ENCODE peak calls at places on chromosomes 2 and 18, in seven cellular contexts. G is mesendoderm, R is IMR-90, U is trophoblast cell, J is H9, C is H1, X is mesenchymal stem cell. Q is an unnamed sample.
A peak's percentile ranks its signal among the peaks of the same experiment; 100 is the strongest.

GRCh38 chr18:33761363-33761762 is 183.3 kb downstream of the ASXL3 start:
- DNase-seq in G (no peak), R (peak; percentile 28), U (peak; percentile 24), J (no peak), C (no peak), X (peak; percentile 42), Q (no peak)

GRCh38 chr18:8933714-8934284 is 168.7 kb upstream of the NDUFV2 start:
- DNase-seq in G (no peak), R (peak; percentile 49), U (no peak), J (no peak), C (no peak), X (no peak), Q (no peak)

GRCh38 chr18:9885170-9886004 is at the start of gene TXNDC2:
- DNase-seq in G (no peak), R (peak; percentile 37), U (no peak), J (no peak), C (no peak), X (peak; percentile 14), Q (no peak)

GRCh38 chr2:199278099-199278498 is 179.6 kb downstream of the SATB2 start:
- DNase-seq in G (peak; percentile 33), R (peak; percentile 58), U (no peak), J (no peak), C (no peak), X (no peak), Q (no peak)

GRCh38 chr2:216877085-216877484 is 17.2 kb upstream of the TNP1 start:
- DNase-seq in G (no peak), R (no peak), U (no peak), J (no peak), C (no peak), X (no peak), Q (no peak)

GRCh38 chr18:69963196-69963595 is 15.5 kb upstream of the CD226 start:
- DNase-seq in G (no peak), R (no peak), U (no peak), J (no peak), C (no peak), X (no peak), Q (no peak)

GRCh38 chr2:121019756-121020155 is 265.2 kb downstream of the TFCP2L1 start:
- DNase-seq in G (no peak), R (no peak), U (no peak), J (no peak), C (no peak), X (no peak), Q (no peak)

GRCh38 chr2:240896871-240897692 is 1.1 kb upstream of the MAB21L4 start:
- DNase-seq in G (no peak), R (no peak), U (no peak), J (no peak), C (no peak), X (no peak), Q (no peak)

GRCh38 chr2:234467289-234467688 is 29.6 kb downstream of the ARL4C start:
- DNase-seq in G (no peak), R (peak; percentile 92), U (no peak), J (no peak), C (no peak), X (peak; percentile 52), Q (no peak)

GRCh38 chr2:163563336-163563735 is 172.5 kb downstream of the FIGN start:
- DNase-seq in G (no peak), R (no peak), U (no peak), J (no peak), C (no peak), X (no peak), Q (no peak)

GRCh38 chr2:26169681-26170414 is 3.0 kb upstream of the GAREM2 start:
- DNase-seq in G (no peak), R (no peak), U (no peak), J (no peak), C (no peak), X (no peak), Q (no peak)

GRCh38 chr2:29293830-29294438 is 178.7 kb downstream of the CLIP4 start:
- DNase-seq in G (peak; percentile 78), R (peak; percentile 28), U (peak; percentile 69), J (peak; percentile 77), C (no peak), X (peak; percentile 23), Q (peak; percentile 70)

GRCh38 chr2:127052068-127052770 is 54.7 kb downstream of the BIN1 start:
- DNase-seq in G (no peak), R (no peak), U (no peak), J (no peak), C (no peak), X (no peak), Q (no peak)

GRCh38 chr2:221753401-221753800 is 181.3 kb upstream of the EPHA4 start:
- DNase-seq in G (no peak), R (no peak), U (no peak), J (no peak), C (no peak), X (no peak), Q (no peak)

GRCh38 chr2:144083211-144083610 is 436.7 kb downstream of the ZEB2 start:
- DNase-seq in G (no peak), R (peak; percentile 85), U (peak; percentile 29), J (no peak), C (no peak), X (peak; percentile 41), Q (no peak)

DNA sequence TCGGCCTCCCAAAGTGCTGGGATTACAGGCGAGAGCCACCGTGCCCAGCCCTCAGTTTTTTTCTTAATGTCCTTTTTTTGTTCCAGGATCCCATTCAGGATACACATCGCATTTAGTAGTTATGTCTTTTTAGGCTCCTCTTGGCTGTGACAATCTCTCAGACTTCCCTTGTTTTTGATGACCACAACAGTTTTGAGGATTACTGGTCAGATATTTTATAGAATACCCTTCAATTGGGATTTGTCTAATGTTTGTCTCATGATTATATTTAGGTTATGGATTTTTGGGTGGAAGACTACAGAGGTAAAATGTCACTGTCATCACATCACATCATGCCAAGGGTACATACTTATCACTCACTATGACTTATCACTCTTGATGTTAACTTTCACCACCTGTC is 46.7 kb downstream of the SCN3A start:
- DNase-seq in G (no peak), R (no peak), U (no peak), J (no peak), C (no peak), X (no peak), Q (no peak)
- H4K8ac ChIP-seq in G (no peak overlapping the region), R (no peak overlapping the region), U (no peak overlapping the region), J (no peak overlapping the region), C (no peak overlapping the region), X (no peak overlapping the region), Q (no peak overlapping the region)

GRCh38 chr2:111173856-111174255 is 53.1 kb downstream of the BCL2L11 start:
- DNase-seq in G (no peak), R (no peak), U (no peak), J (no peak), C (no peak), X (no peak), Q (no peak)

GRCh38 chr2:111173338-111173737 is 52.6 kb downstream of the BCL2L11 start:
- DNase-seq in G (no peak), R (no peak), U (no peak), J (no peak), C (no peak), X (no peak), Q (no peak)

GRCh38 chr2:111176388-111176787 is 55.7 kb downstream of the BCL2L11 start:
- DNase-seq in G (no peak), R (no peak), U (no peak), J (no peak), C (no peak), X (no peak), Q (no peak)

GRCh38 chr2:111176867-111177266 is 56.2 kb downstream of the BCL2L11 start:
- DNase-seq in G (no peak), R (no peak), U (no peak), J (no peak), C (no peak), X (no peak), Q (no peak)

DNA sequence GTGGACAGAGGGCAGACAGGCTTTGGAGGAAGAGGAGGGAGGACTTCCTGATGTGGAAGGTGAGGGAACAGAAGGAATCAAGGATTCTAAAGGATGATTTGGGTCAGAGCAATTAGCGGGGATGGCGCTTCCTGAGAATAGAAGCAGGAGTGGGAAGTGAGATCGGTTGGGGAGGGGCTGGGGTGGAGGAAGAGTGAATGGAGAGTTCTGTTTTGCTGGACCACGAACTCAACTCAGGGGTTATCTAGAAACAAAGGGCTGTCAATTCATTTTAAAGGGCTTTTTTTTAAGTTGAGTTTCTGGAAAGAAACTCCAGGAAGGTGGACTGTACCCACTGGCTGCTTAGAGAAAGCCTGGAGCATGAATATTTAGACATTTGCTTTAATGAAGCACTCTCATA is 54.9 kb downstream of the BCL2L11 start:
- DNase-seq in G (no peak), R (no peak), U (no peak), J (no peak), C (no peak), X (no peak), Q (no peak)
- H3K23ac ChIP-seq in G (no peak overlapping the region), R (no peak overlapping the region), U (no peak overlapping the region), J (no peak overlapping the region), C (no peak overlapping the region), X (no peak overlapping the region), Q (no peak overlapping the region)

GRCh38 chr2:231683907-231684306 is 24.4 kb upstream of the PTMA start:
- DNase-seq in G (no peak), R (no peak), U (peak; percentile 61), J (no peak), C (no peak), X (no peak), Q (no peak)
- H4K8ac ChIP-seq in G (no peak overlapping the region), R (no peak overlapping the region), U (no peak overlapping the region), J (no peak overlapping the region), C (no peak overlapping the region), X (no peak overlapping the region), Q (no peak overlapping the region)

GRCh38 chr2:16948073-16948472 is 282.4 kb upstream of the CYRIA start:
- DNase-seq in G (peak; percentile 65), R (no peak), U (no peak), J (no peak), C (no peak), X (no peak), Q (no peak)

GRCh38 chr2:16940214-16940613 is 274.6 kb upstream of the CYRIA start:
- DNase-seq in G (no peak), R (no peak), U (peak; percentile 55), J (no peak), C (no peak), X (no peak), Q (no peak)

GRCh38 chr2:16948710-16949109 is 283.1 kb upstream of the CYRIA start:
- DNase-seq in G (no peak), R (no peak), U (no peak), J (no peak), C (no peak), X (no peak), Q (no peak)

GRCh38 chr2:16939771-16940170 is 274.1 kb upstream of the CYRIA start:
- DNase-seq in G (no peak), R (no peak), U (peak; percentile 83), J (no peak), C (no peak), X (no peak), Q (no peak)

DNA sequence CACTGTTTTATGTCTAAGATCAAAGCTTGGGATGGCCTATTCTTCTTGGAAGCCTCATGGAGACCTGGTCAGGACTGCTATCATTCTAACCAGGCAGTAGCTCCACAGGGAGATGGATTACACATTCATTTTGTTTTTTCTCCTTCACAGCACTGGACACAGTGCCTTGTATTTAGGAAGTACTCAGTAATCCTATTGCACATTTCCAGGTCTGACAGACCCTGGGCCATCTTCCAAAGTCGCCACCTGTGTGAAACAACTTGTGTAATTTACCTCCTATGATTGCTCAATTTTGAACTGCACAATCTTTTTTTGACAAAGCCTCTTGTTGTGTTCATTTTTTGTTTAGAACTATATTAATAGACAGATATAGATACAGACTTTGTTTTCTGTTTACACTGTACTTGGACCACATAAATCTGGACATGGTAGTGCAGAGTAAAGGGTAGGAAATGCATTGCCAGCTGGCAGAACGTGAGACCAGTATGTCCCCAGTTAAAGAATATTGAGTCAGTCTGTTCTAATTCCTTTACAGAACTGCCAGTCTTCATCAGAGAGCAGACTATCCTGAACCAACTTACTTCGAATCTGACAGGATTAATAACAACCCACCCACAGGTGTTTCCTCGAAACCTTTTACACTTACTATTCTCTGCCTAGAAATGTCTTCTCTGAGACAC is 277.8 kb upstream of the CYRIA start:
- DNase-seq in G (no peak), R (no peak), U (no peak), J (no peak), C (no peak), X (no peak), Q (no peak)
- H3K23ac ChIP-seq in G (no peak overlapping the region), R (no peak overlapping the region), U (no peak overlapping the region), J (no peak overlapping the region), C (no peak overlapping the region), X (no peak overlapping the region), Q (no peak overlapping the region)

Q was measured in neuronal stem cell.